ENCODE peak calls at places on chromosome 4, in ten cellular contexts. One of them, this sample, is unnamed.

GRCh38 chr4:5526070-5526831 is 182.1 kb downstream of the EVC2 start:
- DNase-seq in ecto neural progenitor cell: no peak
- DNase-seq in tibial artery: no peak
- DNase-seq in progenitor cell of endocrine pancreas: no peak
- DNase-seq in EL: no peak
- DNase-seq in NCI-H1105: no peak
- DNase-seq in stimulated activated CD8-positive, alpha-beta memory T cell treated with anti-CD3 and anti-CD28 coated beads, Interleukin-4, amount 100 ng/mL, for 48 hours: no peak
- DNase-seq in NCI-H774: no peak
- DNase-seq in Kasumi-1: no peak
- DNase-seq in ovary: no peak
- DNase-seq in this sample: no peak

GRCh38 chr4:177391287-177391686 is 51.0 kb downstream of the AGA start:
- DNase-seq in NCI-H774: no peak
- DNase-seq in ovary: no peak
- DNase-seq in stimulated activated CD8-positive, alpha-beta memory T cell treated with anti-CD3 and anti-CD28 coated beads, Interleukin-4, amount 100 ng/mL, for 48 hours: no peak
- DNase-seq in Kasumi-1: no peak
- DNase-seq in progenitor cell of endocrine pancreas: no peak
- DNase-seq in ecto neural progenitor cell: no peak
- DNase-seq in NCI-H1105: no peak
- DNase-seq in tibial artery: no peak
- DNase-seq in EL: no peak
- DNase-seq in this sample: no peak

GRCh38 chr4:166318810-166319525 is 445.9 kb downstream of the TLL1 start:
- DNase-seq in progenitor cell of endocrine pancreas: no peak
- DNase-seq in NCI-H774: no peak
- DNase-seq in ovary: no peak
- DNase-seq in stimulated activated CD8-positive, alpha-beta memory T cell treated with anti-CD3 and anti-CD28 coated beads, Interleukin-4, amount 100 ng/mL, for 48 hours: no peak
- DNase-seq in ecto neural progenitor cell: no peak
- DNase-seq in Kasumi-1: no peak
- DNase-seq in NCI-H1105: no peak
- DNase-seq in tibial artery: no peak
- DNase-seq in EL: peak
- DNase-seq in this sample: peak

GRCh38 chr4:12041828-12042227 is 613.1 kb upstream of the HS3ST1 start:
- DNase-seq in ovary: no peak
- DNase-seq in EL: no peak
- DNase-seq in NCI-H1105: no peak
- DNase-seq in stimulated activated CD8-positive, alpha-beta memory T cell treated with anti-CD3 and anti-CD28 coated beads, Interleukin-4, amount 100 ng/mL, for 48 hours: no peak
- DNase-seq in Kasumi-1: peak
- DNase-seq in ecto neural progenitor cell: no peak
- DNase-seq in progenitor cell of endocrine pancreas: no peak
- DNase-seq in tibial artery: no peak
- DNase-seq in NCI-H774: no peak
- DNase-seq in this sample: no peak

GRCh38 chr4:55356991-55357461 is 11.0 kb downstream of the SRD5A3 start:
- DNase-seq in progenitor cell of endocrine pancreas: no peak
- DNase-seq in stimulated activated CD8-positive, alpha-beta memory T cell treated with anti-CD3 and anti-CD28 coated beads, Interleukin-4, amount 100 ng/mL, for 48 hours: no peak
- DNase-seq in ovary: no peak
- DNase-seq in EL: peak
- DNase-seq in NCI-H1105: no peak
- DNase-seq in ecto neural progenitor cell: no peak
- DNase-seq in NCI-H774: peak
- DNase-seq in Kasumi-1: no peak
- DNase-seq in tibial artery: no peak
- DNase-seq in this sample: no peak

GRCh38 chr4:5943561-5943960 is 50.7 kb upstream of the CRMP1 start:
- DNase-seq in stimulated activated CD8-positive, alpha-beta memory T cell treated with anti-CD3 and anti-CD28 coated beads, Interleukin-4, amount 100 ng/mL, for 48 hours: no peak
- DNase-seq in ecto neural progenitor cell: no peak
- DNase-seq in progenitor cell of endocrine pancreas: no peak
- DNase-seq in NCI-H774: no peak
- DNase-seq in tibial artery: no peak
- DNase-seq in NCI-H1105: no peak
- DNase-seq in Kasumi-1: no peak
- DNase-seq in ovary: no peak
- DNase-seq in EL: no peak
- DNase-seq in this sample: no peak

GRCh38 chr4:187883049-187883448 is 112.5 kb upstream of the ZFP42 start:
- DNase-seq in ovary: no peak
- DNase-seq in progenitor cell of endocrine pancreas: no peak
- DNase-seq in NCI-H1105: no peak
- DNase-seq in ecto neural progenitor cell: no peak
- DNase-seq in NCI-H774: no peak
- DNase-seq in stimulated activated CD8-positive, alpha-beta memory T cell treated with anti-CD3 and anti-CD28 coated beads, Interleukin-4, amount 100 ng/mL, for 48 hours: no peak
- DNase-seq in Kasumi-1: no peak
- DNase-seq in tibial artery: no peak
- DNase-seq in EL: no peak
- DNase-seq in this sample: no peak

GRCh38 chr4:183797445-183798248 is 107.5 kb upstream of the STOX2 start:
- DNase-seq in ovary: peak
- DNase-seq in NCI-H1105: no peak
- DNase-seq in tibial artery: no peak
- DNase-seq in Kasumi-1: peak
- DNase-seq in stimulated activated CD8-positive, alpha-beta memory T cell treated with anti-CD3 and anti-CD28 coated beads, Interleukin-4, amount 100 ng/mL, for 48 hours: peak
- DNase-seq in NCI-H774: no peak
- DNase-seq in ecto neural progenitor cell: peak
- DNase-seq in progenitor cell of endocrine pancreas: peak
- DNase-seq in EL: peak
- DNase-seq in this sample: no peak

GRCh38 chr4:13547563-13548041 is 3.3 kb upstream of the NKX3-2 start:
- DNase-seq in progenitor cell of endocrine pancreas: no peak
- DNase-seq in NCI-H774: peak
- DNase-seq in ecto neural progenitor cell: peak
- DNase-seq in ovary: no peak
- DNase-seq in Kasumi-1: peak
- DNase-seq in stimulated activated CD8-positive, alpha-beta memory T cell treated with anti-CD3 and anti-CD28 coated beads, Interleukin-4, amount 100 ng/mL, for 48 hours: no peak
- DNase-seq in tibial artery: no peak
- DNase-seq in NCI-H1105: no peak
- DNase-seq in EL: no peak
- DNase-seq in this sample: no peak

GRCh38 chr4:77471821-77472495 is 133.7 kb upstream of the CXCL13 start:
- DNase-seq in ecto neural progenitor cell: no peak
- DNase-seq in stimulated activated CD8-positive, alpha-beta memory T cell treated with anti-CD3 and anti-CD28 coated beads, Interleukin-4, amount 100 ng/mL, for 48 hours: no peak
- DNase-seq in progenitor cell of endocrine pancreas: no peak
- DNase-seq in NCI-H1105: no peak
- DNase-seq in ovary: no peak
- DNase-seq in Kasumi-1: no peak
- DNase-seq in tibial artery: no peak
- DNase-seq in NCI-H774: no peak
- DNase-seq in EL: no peak
- DNase-seq in this sample: no peak